ENCODE peak calls at places on chromosomes 13 and 19, in ten cellular contexts. One of them, this sample, is unnamed.

GRCh38 chr13:52615817-52616216 is 26.4 kb upstream of the HNRNPA1L2 start:
- DNase-seq in AG04450: no peak
- DNase-seq in CD4-positive, CD25-positive, alpha-beta regulatory T cell: no peak
- DNase-seq in naive thymus-derived CD4-positive, alpha-beta T cell: no peak
- DNase-seq in brain microvascular endothelial cell: no peak
- DNase-seq in CD8-positive, alpha-beta memory T cell: no peak
- DNase-seq in CD8-positive, alpha-beta T cell: no peak
- DNase-seq in esophagus squamous epithelium: no peak
- DNase-seq in A549: peak; percentile 8
- DNase-seq in neuronal stem cell: no peak
- DNase-seq in this sample: no peak

GRCh38 chr19:28864024-28864503 is 348.9 kb downstream of the UQCRFS1 start:
- DNase-seq in AG04450: no peak
- DNase-seq in CD4-positive, CD25-positive, alpha-beta regulatory T cell: no peak
- DNase-seq in naive thymus-derived CD4-positive, alpha-beta T cell: no peak
- DNase-seq in brain microvascular endothelial cell: no peak
- DNase-seq in CD8-positive, alpha-beta memory T cell: no peak
- DNase-seq in CD8-positive, alpha-beta T cell: no peak
- DNase-seq in esophagus squamous epithelium: no peak
- DNase-seq in A549: no peak
- DNase-seq in neuronal stem cell: no peak
- DNase-seq in this sample: no peak

GRCh38 chr13:36355632-36356031 is 9.4 kb upstream of the SPART start:
- DNase-seq in AG04450: no peak
- DNase-seq in CD4-positive, CD25-positive, alpha-beta regulatory T cell: no peak
- DNase-seq in naive thymus-derived CD4-positive, alpha-beta T cell: no peak
- DNase-seq in brain microvascular endothelial cell: no peak
- DNase-seq in CD8-positive, alpha-beta memory T cell: no peak
- DNase-seq in CD8-positive, alpha-beta T cell: no peak
- DNase-seq in esophagus squamous epithelium: no peak
- DNase-seq in A549: no peak
- DNase-seq in neuronal stem cell: no peak
- DNase-seq in this sample: no peak

GRCh38 chr19:29547981-29548380 is 22.2 kb downstream of the VSTM2B start:
- DNase-seq in AG04450: no peak
- DNase-seq in CD4-positive, CD25-positive, alpha-beta regulatory T cell: no peak
- DNase-seq in naive thymus-derived CD4-positive, alpha-beta T cell: no peak
- DNase-seq in brain microvascular endothelial cell: no peak
- DNase-seq in CD8-positive, alpha-beta memory T cell: no peak
- DNase-seq in CD8-positive, alpha-beta T cell: no peak
- DNase-seq in esophagus squamous epithelium: no peak
- DNase-seq in A549: no peak
- DNase-seq in neuronal stem cell: no peak
- DNase-seq in this sample: no peak

GRCh38 chr19:8334458-8335342 is 8.4 kb downstream of the KANK3 start:
- DNase-seq in AG04450: no peak
- DNase-seq in CD4-positive, CD25-positive, alpha-beta regulatory T cell: no peak
- DNase-seq in naive thymus-derived CD4-positive, alpha-beta T cell: no peak
- DNase-seq in brain microvascular endothelial cell: no peak
- DNase-seq in CD8-positive, alpha-beta memory T cell: no peak
- DNase-seq in CD8-positive, alpha-beta T cell: no peak
- DNase-seq in esophagus squamous epithelium: no peak
- DNase-seq in A549: peak; percentile 76
- DNase-seq in neuronal stem cell: peak; percentile 73
- DNase-seq in this sample: no peak

GRCh38 chr13:53052675-53053074 is 24.1 kb downstream of the OLFM4 start:
- DNase-seq in AG04450: no peak
- DNase-seq in CD4-positive, CD25-positive, alpha-beta regulatory T cell: no peak
- DNase-seq in naive thymus-derived CD4-positive, alpha-beta T cell: no peak
- DNase-seq in brain microvascular endothelial cell: no peak
- DNase-seq in CD8-positive, alpha-beta memory T cell: no peak
- DNase-seq in CD8-positive, alpha-beta T cell: no peak
- DNase-seq in esophagus squamous epithelium: no peak
- DNase-seq in A549: no peak
- DNase-seq in neuronal stem cell: no peak
- DNase-seq in this sample: no peak

GRCh38 chr19:29887498-29887897 is 54.5 kb upstream of the URI1 start:
- DNase-seq in AG04450: no peak
- DNase-seq in CD4-positive, CD25-positive, alpha-beta regulatory T cell: no peak
- DNase-seq in naive thymus-derived CD4-positive, alpha-beta T cell: no peak
- DNase-seq in brain microvascular endothelial cell: no peak
- DNase-seq in CD8-positive, alpha-beta memory T cell: no peak
- DNase-seq in CD8-positive, alpha-beta T cell: no peak
- DNase-seq in esophagus squamous epithelium: no peak
- DNase-seq in A549: no peak
- DNase-seq in neuronal stem cell: no peak
- DNase-seq in this sample: no peak

GRCh38 chr19:55352040-55352439 is 2.5 kb downstream of the COX6B2 start:
- DNase-seq in AG04450: no peak
- DNase-seq in CD4-positive, CD25-positive, alpha-beta regulatory T cell: no peak
- DNase-seq in naive thymus-derived CD4-positive, alpha-beta T cell: no peak
- DNase-seq in brain microvascular endothelial cell: no peak
- DNase-seq in CD8-positive, alpha-beta memory T cell: no peak
- DNase-seq in CD8-positive, alpha-beta T cell: no peak
- DNase-seq in esophagus squamous epithelium: no peak
- DNase-seq in A549: no peak
- DNase-seq in neuronal stem cell: no peak
- DNase-seq in this sample: no peak

GRCh38 chr13:27266937-27267336 is 3.7 kb upstream of the RASL11A start:
- DNase-seq in AG04450: no peak
- DNase-seq in CD4-positive, CD25-positive, alpha-beta regulatory T cell: no peak
- DNase-seq in naive thymus-derived CD4-positive, alpha-beta T cell: no peak
- DNase-seq in brain microvascular endothelial cell: no peak
- DNase-seq in CD8-positive, alpha-beta memory T cell: no peak
- DNase-seq in CD8-positive, alpha-beta T cell: no peak
- DNase-seq in esophagus squamous epithelium: no peak
- DNase-seq in A549: no peak
- DNase-seq in neuronal stem cell: no peak
- DNase-seq in this sample: no peak

GRCh38 chr13:27264648-27265047 is 6.0 kb upstream of the RASL11A start:
- DNase-seq in AG04450: no peak
- DNase-seq in CD4-positive, CD25-positive, alpha-beta regulatory T cell: no peak
- DNase-seq in naive thymus-derived CD4-positive, alpha-beta T cell: no peak
- DNase-seq in brain microvascular endothelial cell: no peak
- DNase-seq in CD8-positive, alpha-beta memory T cell: no peak
- DNase-seq in CD8-positive, alpha-beta T cell: no peak
- DNase-seq in esophagus squamous epithelium: no peak
- DNase-seq in A549: no peak
- DNase-seq in neuronal stem cell: no peak
- DNase-seq in this sample: no peak

GRCh38 chr13:27263438-27263837 is 7.2 kb upstream of the RASL11A start:
- DNase-seq in AG04450: no peak
- DNase-seq in CD4-positive, CD25-positive, alpha-beta regulatory T cell: no peak
- DNase-seq in naive thymus-derived CD4-positive, alpha-beta T cell: no peak
- DNase-seq in brain microvascular endothelial cell: no peak
- DNase-seq in CD8-positive, alpha-beta memory T cell: no peak
- DNase-seq in CD8-positive, alpha-beta T cell: no peak
- DNase-seq in esophagus squamous epithelium: no peak
- DNase-seq in A549: no peak
- DNase-seq in neuronal stem cell: no peak
- DNase-seq in this sample: no peak

GRCh38 chr13:27262546-27262945 is 8.1 kb upstream of the RASL11A start:
- DNase-seq in AG04450: no peak
- DNase-seq in CD4-positive, CD25-positive, alpha-beta regulatory T cell: no peak
- DNase-seq in naive thymus-derived CD4-positive, alpha-beta T cell: no peak
- DNase-seq in brain microvascular endothelial cell: no peak
- DNase-seq in CD8-positive, alpha-beta memory T cell: no peak
- DNase-seq in CD8-positive, alpha-beta T cell: no peak
- DNase-seq in esophagus squamous epithelium: no peak
- DNase-seq in A549: no peak
- DNase-seq in neuronal stem cell: no peak
- DNase-seq in this sample: no peak

GRCh38 chr13:27264181-27264580 is 6.4 kb upstream of the RASL11A start:
- DNase-seq in AG04450: peak; percentile 63
- DNase-seq in CD4-positive, CD25-positive, alpha-beta regulatory T cell: no peak
- DNase-seq in naive thymus-derived CD4-positive, alpha-beta T cell: no peak
- DNase-seq in brain microvascular endothelial cell: peak; percentile 56
- DNase-seq in CD8-positive, alpha-beta memory T cell: no peak
- DNase-seq in CD8-positive, alpha-beta T cell: no peak
- DNase-seq in esophagus squamous epithelium: no peak
- DNase-seq in A549: no peak
- DNase-seq in neuronal stem cell: no peak
- DNase-seq in this sample: no peak
- H3K27ac ChIP-seq in AG04450: peak overlapping the region; percentile 65
- H3K27ac ChIP-seq in CD4-positive, CD25-positive, alpha-beta regulatory T cell: no peak overlapping the region
- H3K27ac ChIP-seq in naive thymus-derived CD4-positive, alpha-beta T cell: no peak overlapping the region
- H3K27ac ChIP-seq in brain microvascular endothelial cell: peak overlapping the region; percentile 23
- H3K27ac ChIP-seq in CD8-positive, alpha-beta memory T cell: no peak overlapping the region
- H3K27ac ChIP-seq in CD8-positive, alpha-beta T cell: no peak overlapping the region
- H3K27ac ChIP-seq in esophagus squamous epithelium: no peak overlapping the region
- H3K27ac ChIP-seq in A549: no peak overlapping the region
- H3K27ac ChIP-seq in neuronal stem cell: no peak overlapping the region
- H3K27ac ChIP-seq in this sample: no peak overlapping the region

GRCh38 chr19:35032356-35032865 is 2.1 kb downstream of the SCN1B start:
- DNase-seq in AG04450: no peak
- DNase-seq in CD4-positive, CD25-positive, alpha-beta regulatory T cell: no peak
- DNase-seq in naive thymus-derived CD4-positive, alpha-beta T cell: no peak
- DNase-seq in brain microvascular endothelial cell: no peak
- DNase-seq in CD8-positive, alpha-beta memory T cell: no peak
- DNase-seq in CD8-positive, alpha-beta T cell: no peak
- DNase-seq in esophagus squamous epithelium: no peak
- DNase-seq in A549: no peak
- DNase-seq in neuronal stem cell: no peak
- DNase-seq in this sample: no peak

GRCh38 chr19:35029737-35030256 is 473 bp upstream of the SCN1B start:
- DNase-seq in AG04450: no peak
- DNase-seq in CD4-positive, CD25-positive, alpha-beta regulatory T cell: no peak
- DNase-seq in naive thymus-derived CD4-positive, alpha-beta T cell: no peak
- DNase-seq in brain microvascular endothelial cell: no peak
- DNase-seq in CD8-positive, alpha-beta memory T cell: no peak
- DNase-seq in CD8-positive, alpha-beta T cell: no peak
- DNase-seq in esophagus squamous epithelium: no peak
- DNase-seq in A549: peak; percentile 72
- DNase-seq in neuronal stem cell: no peak
- DNase-seq in this sample: no peak

GRCh38 chr19:35030257-35031071 is at the start of gene SCN1B:
- DNase-seq in AG04450: no peak
- DNase-seq in CD4-positive, CD25-positive, alpha-beta regulatory T cell: peak; percentile 19
- DNase-seq in naive thymus-derived CD4-positive, alpha-beta T cell: peak; percentile 32
- DNase-seq in brain microvascular endothelial cell: peak; percentile 46
- DNase-seq in CD8-positive, alpha-beta memory T cell: peak; percentile 40
- DNase-seq in CD8-positive, alpha-beta T cell: no peak
- DNase-seq in esophagus squamous epithelium: no peak
- DNase-seq in A549: peak; percentile 91
- DNase-seq in neuronal stem cell: peak; percentile 56
- DNase-seq in this sample: no peak

GRCh38 chr19:35033067-35034004 is 3.1 kb downstream of the SCN1B start:
- DNase-seq in AG04450: no peak
- DNase-seq in CD4-positive, CD25-positive, alpha-beta regulatory T cell: no peak
- DNase-seq in naive thymus-derived CD4-positive, alpha-beta T cell: no peak
- DNase-seq in brain microvascular endothelial cell: no peak
- DNase-seq in CD8-positive, alpha-beta memory T cell: no peak
- DNase-seq in CD8-positive, alpha-beta T cell: no peak
- DNase-seq in esophagus squamous epithelium: no peak
- DNase-seq in A549: no peak
- DNase-seq in neuronal stem cell: no peak
- DNase-seq in this sample: no peak

GRCh38 chr19:35031072-35031881 is 1.0 kb downstream of the SCN1B start:
- DNase-seq in AG04450: no peak
- DNase-seq in CD4-positive, CD25-positive, alpha-beta regulatory T cell: no peak
- DNase-seq in naive thymus-derived CD4-positive, alpha-beta T cell: no peak
- DNase-seq in brain microvascular endothelial cell: no peak
- DNase-seq in CD8-positive, alpha-beta memory T cell: no peak
- DNase-seq in CD8-positive, alpha-beta T cell: no peak
- DNase-seq in esophagus squamous epithelium: no peak
- DNase-seq in A549: peak; percentile 68
- DNase-seq in neuronal stem cell: no peak
- DNase-seq in this sample: no peak
- H3K27ac ChIP-seq in AG04450: no peak overlapping the region
- H3K27ac ChIP-seq in CD4-positive, CD25-positive, alpha-beta regulatory T cell: no peak overlapping the region
- H3K27ac ChIP-seq in naive thymus-derived CD4-positive, alpha-beta T cell: no peak overlapping the region
- H3K27ac ChIP-seq in brain microvascular endothelial cell: no peak overlapping the region
- H3K27ac ChIP-seq in CD8-positive, alpha-beta memory T cell: no peak overlapping the region
- H3K27ac ChIP-seq in CD8-positive, alpha-beta T cell: no peak overlapping the region
- H3K27ac ChIP-seq in esophagus squamous epithelium: no peak overlapping the region
- H3K27ac ChIP-seq in A549: peak overlapping the region; percentile 91
- H3K27ac ChIP-seq in neuronal stem cell: no peak overlapping the region
- H3K27ac ChIP-seq in this sample: no peak overlapping the region

DNA sequence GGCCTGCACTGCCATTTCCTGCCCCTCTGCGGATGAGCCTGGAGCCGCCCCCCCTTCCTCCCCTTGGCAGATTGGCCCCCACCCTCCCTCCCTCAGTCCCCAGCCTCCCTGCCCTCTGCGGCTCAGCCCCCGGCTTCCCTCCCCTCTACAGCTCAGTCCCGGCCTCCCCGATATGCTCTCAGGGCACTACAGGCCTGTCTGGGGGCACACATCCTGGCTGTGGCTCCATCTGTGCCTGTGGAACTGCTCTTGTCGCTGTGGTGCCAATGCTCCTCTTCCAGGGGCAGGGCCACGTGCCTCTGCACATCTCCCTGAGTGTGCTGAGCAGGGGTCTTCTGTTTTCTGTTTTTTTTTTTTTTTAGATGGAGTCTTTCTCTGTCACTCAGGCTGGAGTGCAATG is 39.0 kb downstream of the ADPRHL1 start:
- DNase-seq in AG04450: no peak
- DNase-seq in CD4-positive, CD25-positive, alpha-beta regulatory T cell: no peak
- DNase-seq in naive thymus-derived CD4-positive, alpha-beta T cell: no peak
- DNase-seq in brain microvascular endothelial cell: no peak
- DNase-seq in CD8-positive, alpha-beta memory T cell: no peak
- DNase-seq in CD8-positive, alpha-beta T cell: no peak
- DNase-seq in esophagus squamous epithelium: no peak
- DNase-seq in A549: no peak
- DNase-seq in neuronal stem cell: no peak
- DNase-seq in this sample: no peak
- H3K27ac ChIP-seq in AG04450: no peak overlapping the region
- H3K27ac ChIP-seq in CD4-positive, CD25-positive, alpha-beta regulatory T cell: no peak overlapping the region
- H3K27ac ChIP-seq in naive thymus-derived CD4-positive, alpha-beta T cell: no peak overlapping the region
- H3K27ac ChIP-seq in brain microvascular endothelial cell: no peak overlapping the region
- H3K27ac ChIP-seq in CD8-positive, alpha-beta memory T cell: no peak overlapping the region
- H3K27ac ChIP-seq in CD8-positive, alpha-beta T cell: no peak overlapping the region
- H3K27ac ChIP-seq in esophagus squamous epithelium: no peak overlapping the region
- H3K27ac ChIP-seq in A549: no peak overlapping the region
- H3K27ac ChIP-seq in neuronal stem cell: no peak overlapping the region
- H3K27ac ChIP-seq in this sample: no peak overlapping the region

GRCh38 chr19:57637379-57637778 is 4.4 kb downstream of the ZNF211 start:
- DNase-seq in AG04450: no peak
- DNase-seq in CD4-positive, CD25-positive, alpha-beta regulatory T cell: no peak
- DNase-seq in naive thymus-derived CD4-positive, alpha-beta T cell: peak; percentile 9
- DNase-seq in brain microvascular endothelial cell: no peak
- DNase-seq in CD8-positive, alpha-beta memory T cell: no peak
- DNase-seq in CD8-positive, alpha-beta T cell: no peak
- DNase-seq in esophagus squamous epithelium: no peak
- DNase-seq in A549: no peak
- DNase-seq in neuronal stem cell: no peak
- DNase-seq in this sample: no peak

GRCh38 chr19:57633832-57634131 is 814 bp downstream of the ZNF211 start:
- DNase-seq in AG04450: no peak
- DNase-seq in CD4-positive, CD25-positive, alpha-beta regulatory T cell: no peak
- DNase-seq in naive thymus-derived CD4-positive, alpha-beta T cell: no peak
- DNase-seq in brain microvascular endothelial cell: no peak
- DNase-seq in CD8-positive, alpha-beta memory T cell: no peak
- DNase-seq in CD8-positive, alpha-beta T cell: no peak
- DNase-seq in esophagus squamous epithelium: no peak
- DNase-seq in A549: no peak
- DNase-seq in neuronal stem cell: no peak
- DNase-seq in this sample: peak; percentile 24

DNA sequence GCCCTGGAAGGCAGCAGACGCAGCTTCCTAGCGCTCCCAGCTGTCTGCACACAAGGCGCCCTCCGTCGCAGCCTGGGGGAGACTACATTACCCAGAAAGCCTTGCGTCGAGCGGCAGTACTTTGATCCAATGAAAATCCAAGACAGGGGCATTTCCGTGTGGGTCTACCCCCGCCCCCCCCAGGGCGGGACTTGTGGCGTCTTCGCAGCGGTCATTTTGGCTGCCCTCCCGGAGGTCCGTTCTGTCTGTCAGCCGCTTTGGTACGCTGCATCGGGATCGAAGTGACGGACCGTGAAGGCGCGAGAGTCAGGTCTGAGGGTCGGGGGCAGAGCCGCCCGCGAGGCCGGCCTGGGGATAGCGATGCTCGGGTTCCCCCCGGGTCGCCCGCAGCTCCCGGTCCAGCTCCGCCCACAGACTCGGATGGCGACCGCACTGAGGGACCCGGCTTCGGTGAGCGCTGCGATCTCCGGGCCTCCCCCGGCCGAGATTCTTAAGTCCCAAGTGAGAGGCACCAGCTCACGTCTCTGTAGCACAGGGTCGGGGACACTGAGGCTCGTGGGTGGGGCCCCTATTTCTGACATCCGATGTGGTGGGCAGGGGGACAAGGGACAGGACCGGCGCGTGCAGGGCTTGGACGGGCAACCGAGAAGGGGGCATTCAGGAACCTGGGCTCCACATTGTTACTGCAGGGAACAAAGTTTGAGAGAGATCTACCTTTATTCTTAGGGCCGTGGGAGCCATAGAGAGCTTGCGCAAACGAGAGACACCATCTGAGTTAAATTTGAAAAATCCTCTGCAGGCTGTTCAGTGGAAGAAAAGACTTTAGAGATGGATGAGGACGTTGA is at the start of gene ZNF211:
- DNase-seq in AG04450: peak; percentile 76
- DNase-seq in CD4-positive, CD25-positive, alpha-beta regulatory T cell: peak; percentile 80
- DNase-seq in naive thymus-derived CD4-positive, alpha-beta T cell: peak; percentile 87
- DNase-seq in brain microvascular endothelial cell: peak; percentile 95
- DNase-seq in CD8-positive, alpha-beta memory T cell: peak; percentile 73
- DNase-seq in CD8-positive, alpha-beta T cell: peak; percentile 70
- DNase-seq in esophagus squamous epithelium: peak; percentile 38
- DNase-seq in A549: peak; percentile 94
- DNase-seq in neuronal stem cell: peak; percentile 94
- DNase-seq in this sample: peak; percentile 83
- H3K27ac ChIP-seq in AG04450: peak within 1 kb of the TSS; percentile 25
- H3K27ac ChIP-seq in CD4-positive, CD25-positive, alpha-beta regulatory T cell: peak within 1 kb of the TSS; percentile 78
- H3K27ac ChIP-seq in naive thymus-derived CD4-positive, alpha-beta T cell: peak within 1 kb of the TSS; percentile 90
- H3K27ac ChIP-seq in brain microvascular endothelial cell: peak within 1 kb of the TSS; percentile 69
- H3K27ac ChIP-seq in CD8-positive, alpha-beta memory T cell: peak within 1 kb of the TSS; percentile 77
- H3K27ac ChIP-seq in CD8-positive, alpha-beta T cell: peak within 1 kb of the TSS; percentile 60
- H3K27ac ChIP-seq in esophagus squamous epithelium: peak within 1 kb of the TSS; percentile 77
- H3K27ac ChIP-seq in A549: peak within 1 kb of the TSS; percentile 89
- H3K27ac ChIP-seq in neuronal stem cell: no peak within 1 kb of the TSS
- H3K27ac ChIP-seq in this sample: no peak within 1 kb of the TSS